ENCODE peak calls at places on chromosome 1, in seven cellular contexts. M is stimulated activated CD8-positive, alpha-beta memory T cell treated with anti-CD3 and anti-CD28 coated beads, Interleukin-4, amount 100 ng/mL, for 24 hours; T is mucosa of descending colon; S is activated CD4-positive, alpha-beta T cell treated with anti-CD3 and anti-CD28 coated beads for 4 hours; I is stimulated activated CD4-positive, alpha-beta T cell treated with anti-CD3 and anti-CD28 coated beads, TNF-alpha, amount 100 ng/mL, for 1 hour; Y is NCI-H2029; V is left ventricle myocardium superior. Q is an unnamed sample.

GRCh38 chr1:4733446-4734175 is 79.2 kb downstream of the AJAP1 start:
- DNase-seq in M (no peak), T (no peak), S (no peak), I (no peak), Y (no peak), V (peak; percentile 7), Q (no peak)

GRCh38 chr1:224852901-224853568 is 76.4 kb upstream of the DNAH14 start:
- DNase-seq in M (no peak), T (no peak), S (no peak), I (no peak), Y (peak; percentile 43), V (no peak), Q (peak; percentile 59)

GRCh38 chr1:234597894-234598293 is 12.1 kb downstream of the IRF2BP2 start:
- DNase-seq in M (peak; percentile 46), T (no peak), S (peak; percentile 64), I (no peak), Y (no peak), V (no peak), Q (peak; percentile 71)

GRCh38 chr1:154490327-154490726 is 11.7 kb upstream of the TDRD10 start:
- DNase-seq in M (no peak), T (no peak), S (no peak), I (no peak), Y (no peak), V (no peak), Q (no peak)

GRCh38 chr1:167473761-167474160 is 44.6 kb downstream of the CD247 start:
- DNase-seq in M (no peak), T (no peak), S (no peak), I (no peak), Y (no peak), V (no peak), Q (no peak)

GRCh38 chr1:32398401-32398800 is 4.2 kb upstream of the BSDC1 start:
- DNase-seq in M (no peak), T (no peak), S (no peak), I (no peak), Y (no peak), V (no peak), Q (peak; percentile 47)

GRCh38 chr1:98874828-98875227 is 129.8 kb downstream of the PLPPR5 start:
- DNase-seq in M (no peak), T (no peak), S (no peak), I (no peak), Y (no peak), V (no peak), Q (no peak)

GRCh38 chr1:154686507-154686906 is 78.5 kb upstream of the ADAR start:
- DNase-seq in M (no peak), T (no peak), S (no peak), I (no peak), Y (no peak), V (no peak), Q (no peak)

GRCh38 chr1:41662061-41662655 is 177.7 kb upstream of the EDN2 start:
- DNase-seq in M (peak; percentile 69), T (peak; percentile 65), S (peak; percentile 80), I (peak; percentile 39), Y (peak; percentile 86), V (peak; percentile 83), Q (peak; percentile 82)

GRCh38 chr1:240287722-240288121 is 196.0 kb downstream of the FMN2 start:
- DNase-seq in M (no peak), T (no peak), S (no peak), I (no peak), Y (no peak), V (no peak), Q (no peak)

GRCh38 chr1:99662581-99663208 is 16.8 kb downstream of the PALMD start:
- DNase-seq in M (no peak), T (no peak), S (no peak), I (no peak), Y (no peak), V (peak; percentile 75), Q (no peak)

GRCh38 chr1:94940738-94941137 is 13.8 kb upstream of the CNN3 start:
- DNase-seq in M (no peak), T (no peak), S (no peak), I (no peak), Y (no peak), V (no peak), Q (no peak)

GRCh38 chr1:6185151-6185550 is 5.0 kb upstream of the CHD5 start:
- DNase-seq in M (no peak), T (no peak), S (no peak), I (no peak), Y (no peak), V (no peak), Q (peak; percentile 73)

GRCh38 chr1:187903223-187903622 is 1074.5 kb downstream of the PLA2G4A start:
- DNase-seq in M (no peak), T (no peak), S (no peak), I (no peak), Y (no peak), V (no peak), Q (no peak)

GRCh38 chr1:10061276-10061675 is 28.5 kb downstream of the UBE4B start:
- DNase-seq in M (no peak), T (no peak), S (no peak), I (no peak), Y (no peak), V (no peak), Q (no peak)